ENCODE peak calls at places on chromosomes 13 and 19, in seven cellular contexts. One of them, this sample, is unnamed.

GRCh38 chr13:21615427-21615826 is 11.5 kb upstream of the MICU2 start:
- DNase-seq in fibroblast of pulmonary artery: no peak
- DNase-seq in H54: no peak
- DNase-seq in activated CD4-positive, alpha-beta T cell treated with anti-CD3 and anti-CD28 coated beads, Interleukin-2, amount 10 ng/mL, durations not matched to agents 7 days and 5 days: no peak
- DNase-seq in kidney epithelial cell: no peak
- DNase-seq in omental fat pad: no peak
- DNase-seq in KG1: no peak
- DNase-seq in this sample: no peak

GRCh38 chr19:4889034-4889825 is 13.5 kb downstream of the ARRDC5 start:
- DNase-seq in fibroblast of pulmonary artery: peak
- DNase-seq in H54: peak
- DNase-seq in activated CD4-positive, alpha-beta T cell treated with anti-CD3 and anti-CD28 coated beads, Interleukin-2, amount 10 ng/mL, durations not matched to agents 7 days and 5 days: no peak
- DNase-seq in kidney epithelial cell: no peak
- DNase-seq in omental fat pad: no peak
- DNase-seq in KG1: no peak
- DNase-seq in this sample: no peak

GRCh38 chr13:23321534-23322241 is 111.8 kb downstream of the SACS start:
- DNase-seq in fibroblast of pulmonary artery: peak
- DNase-seq in H54: peak
- DNase-seq in activated CD4-positive, alpha-beta T cell treated with anti-CD3 and anti-CD28 coated beads, Interleukin-2, amount 10 ng/mL, durations not matched to agents 7 days and 5 days: peak
- DNase-seq in kidney epithelial cell: peak
- DNase-seq in omental fat pad: no peak
- DNase-seq in KG1: no peak
- DNase-seq in this sample: no peak

GRCh38 chr19:49830766-49831165 is 12.7 kb downstream of the MED25 start:
- DNase-seq in fibroblast of pulmonary artery: no peak
- DNase-seq in H54: no peak
- DNase-seq in activated CD4-positive, alpha-beta T cell treated with anti-CD3 and anti-CD28 coated beads, Interleukin-2, amount 10 ng/mL, durations not matched to agents 7 days and 5 days: no peak
- DNase-seq in kidney epithelial cell: no peak
- DNase-seq in omental fat pad: no peak
- DNase-seq in KG1: no peak
- DNase-seq in this sample: no peak

GRCh38 chr19:15249912-15250634 is 17.8 kb upstream of the EPHX3 start:
- DNase-seq in fibroblast of pulmonary artery: peak
- DNase-seq in H54: peak
- DNase-seq in activated CD4-positive, alpha-beta T cell treated with anti-CD3 and anti-CD28 coated beads, Interleukin-2, amount 10 ng/mL, durations not matched to agents 7 days and 5 days: no peak
- DNase-seq in kidney epithelial cell: peak
- DNase-seq in omental fat pad: no peak
- DNase-seq in KG1: no peak
- DNase-seq in this sample: no peak

GRCh38 chr13:99970761-99971575 is 599 bp downstream of the ZIC5 start:
- DNase-seq in fibroblast of pulmonary artery: no peak
- DNase-seq in H54: no peak
- DNase-seq in activated CD4-positive, alpha-beta T cell treated with anti-CD3 and anti-CD28 coated beads, Interleukin-2, amount 10 ng/mL, durations not matched to agents 7 days and 5 days: no peak
- DNase-seq in kidney epithelial cell: no peak
- DNase-seq in omental fat pad: no peak
- DNase-seq in KG1: no peak
- DNase-seq in this sample: no peak

GRCh38 chr13:32323912-32324311 is 8.6 kb downstream of the BRCA2 start:
- DNase-seq in fibroblast of pulmonary artery: peak
- DNase-seq in H54: peak
- DNase-seq in activated CD4-positive, alpha-beta T cell treated with anti-CD3 and anti-CD28 coated beads, Interleukin-2, amount 10 ng/mL, durations not matched to agents 7 days and 5 days: no peak
- DNase-seq in kidney epithelial cell: no peak
- DNase-seq in omental fat pad: no peak
- DNase-seq in KG1: no peak
- DNase-seq in this sample: no peak

GRCh38 chr13:51298812-51299211 is 40.7 kb upstream of the SERPINE3 start:
- DNase-seq in fibroblast of pulmonary artery: peak
- DNase-seq in H54: no peak
- DNase-seq in activated CD4-positive, alpha-beta T cell treated with anti-CD3 and anti-CD28 coated beads, Interleukin-2, amount 10 ng/mL, durations not matched to agents 7 days and 5 days: no peak
- DNase-seq in kidney epithelial cell: no peak
- DNase-seq in omental fat pad: no peak
- DNase-seq in KG1: no peak
- DNase-seq in this sample: no peak

GRCh38 chr13:45321230-45321629 is 19.8 kb downstream of the TPT1 start:
- DNase-seq in fibroblast of pulmonary artery: no peak
- DNase-seq in H54: no peak
- DNase-seq in activated CD4-positive, alpha-beta T cell treated with anti-CD3 and anti-CD28 coated beads, Interleukin-2, amount 10 ng/mL, durations not matched to agents 7 days and 5 days: no peak
- DNase-seq in kidney epithelial cell: no peak
- DNase-seq in omental fat pad: no peak
- DNase-seq in KG1: no peak
- DNase-seq in this sample: peak

GRCh38 chr19:4014541-4015491 is 7.3 kb downstream of the PIAS4 start:
- DNase-seq in fibroblast of pulmonary artery: no peak
- DNase-seq in H54: no peak
- DNase-seq in activated CD4-positive, alpha-beta T cell treated with anti-CD3 and anti-CD28 coated beads, Interleukin-2, amount 10 ng/mL, durations not matched to agents 7 days and 5 days: peak
- DNase-seq in kidney epithelial cell: no peak
- DNase-seq in omental fat pad: no peak
- DNase-seq in KG1: no peak
- DNase-seq in this sample: no peak

GRCh38 chr19:18021121-18021755 is 13.3 kb downstream of the ARRDC2 start:
- DNase-seq in fibroblast of pulmonary artery: peak
- DNase-seq in H54: peak
- DNase-seq in activated CD4-positive, alpha-beta T cell treated with anti-CD3 and anti-CD28 coated beads, Interleukin-2, amount 10 ng/mL, durations not matched to agents 7 days and 5 days: no peak
- DNase-seq in kidney epithelial cell: no peak
- DNase-seq in omental fat pad: no peak
- DNase-seq in KG1: no peak
- DNase-seq in this sample: peak

GRCh38 chr19:45758921-45759320 is 10.1 kb downstream of the SIX5 start:
- DNase-seq in fibroblast of pulmonary artery: no peak
- DNase-seq in H54: no peak
- DNase-seq in activated CD4-positive, alpha-beta T cell treated with anti-CD3 and anti-CD28 coated beads, Interleukin-2, amount 10 ng/mL, durations not matched to agents 7 days and 5 days: no peak
- DNase-seq in kidney epithelial cell: no peak
- DNase-seq in omental fat pad: no peak
- DNase-seq in KG1: no peak
- DNase-seq in this sample: no peak

GRCh38 chr13:26929971-26930730 is 169.6 kb upstream of the GPR12 start:
- DNase-seq in fibroblast of pulmonary artery: peak
- DNase-seq in H54: peak
- DNase-seq in activated CD4-positive, alpha-beta T cell treated with anti-CD3 and anti-CD28 coated beads, Interleukin-2, amount 10 ng/mL, durations not matched to agents 7 days and 5 days: peak
- DNase-seq in kidney epithelial cell: no peak
- DNase-seq in omental fat pad: peak
- DNase-seq in KG1: peak
- DNase-seq in this sample: peak

GRCh38 chr19:27774337-27774736 is 1438.6 kb downstream of the UQCRFS1 start:
- DNase-seq in fibroblast of pulmonary artery: no peak
- DNase-seq in H54: no peak
- DNase-seq in activated CD4-positive, alpha-beta T cell treated with anti-CD3 and anti-CD28 coated beads, Interleukin-2, amount 10 ng/mL, durations not matched to agents 7 days and 5 days: no peak
- DNase-seq in kidney epithelial cell: no peak
- DNase-seq in omental fat pad: no peak
- DNase-seq in KG1: no peak
- DNase-seq in this sample: no peak

GRCh38 chr19:9972103-9972502 is 35.8 kb upstream of the OLFM2 start:
- DNase-seq in fibroblast of pulmonary artery: no peak
- DNase-seq in H54: no peak
- DNase-seq in activated CD4-positive, alpha-beta T cell treated with anti-CD3 and anti-CD28 coated beads, Interleukin-2, amount 10 ng/mL, durations not matched to agents 7 days and 5 days: no peak
- DNase-seq in kidney epithelial cell: no peak
- DNase-seq in omental fat pad: no peak
- DNase-seq in KG1: no peak
- DNase-seq in this sample: no peak

GRCh38 chr19:50051964-50052363 is 26.2 kb downstream of the ZNF473 start:
- DNase-seq in fibroblast of pulmonary artery: no peak
- DNase-seq in H54: no peak
- DNase-seq in activated CD4-positive, alpha-beta T cell treated with anti-CD3 and anti-CD28 coated beads, Interleukin-2, amount 10 ng/mL, durations not matched to agents 7 days and 5 days: no peak
- DNase-seq in kidney epithelial cell: no peak
- DNase-seq in omental fat pad: no peak
- DNase-seq in KG1: no peak
- DNase-seq in this sample: no peak

GRCh38 chr19:5547881-5548280 is 19.9 kb downstream of the TINCR start:
- DNase-seq in fibroblast of pulmonary artery: peak
- DNase-seq in H54: peak
- DNase-seq in activated CD4-positive, alpha-beta T cell treated with anti-CD3 and anti-CD28 coated beads, Interleukin-2, amount 10 ng/mL, durations not matched to agents 7 days and 5 days: peak
- DNase-seq in kidney epithelial cell: no peak
- DNase-seq in omental fat pad: no peak
- DNase-seq in KG1: no peak
- DNase-seq in this sample: no peak

GRCh38 chr13:33743438-33744368 is 74.2 kb upstream of the RFC3 start:
- DNase-seq in fibroblast of pulmonary artery: peak
- DNase-seq in H54: no peak
- DNase-seq in activated CD4-positive, alpha-beta T cell treated with anti-CD3 and anti-CD28 coated beads, Interleukin-2, amount 10 ng/mL, durations not matched to agents 7 days and 5 days: no peak
- DNase-seq in kidney epithelial cell: no peak
- DNase-seq in omental fat pad: no peak
- DNase-seq in KG1: no peak
- DNase-seq in this sample: no peak

GRCh38 chr19:57803594-57804325 is 11.0 kb downstream of the ZNF552 start:
- DNase-seq in fibroblast of pulmonary artery: peak
- DNase-seq in H54: peak
- DNase-seq in activated CD4-positive, alpha-beta T cell treated with anti-CD3 and anti-CD28 coated beads, Interleukin-2, amount 10 ng/mL, durations not matched to agents 7 days and 5 days: no peak
- DNase-seq in kidney epithelial cell: peak
- DNase-seq in omental fat pad: no peak
- DNase-seq in KG1: no peak
- DNase-seq in this sample: no peak

GRCh38 chr19:49338691-49339363 is 3.6 kb downstream of the CD37 start:
- DNase-seq in fibroblast of pulmonary artery: peak
- DNase-seq in H54: no peak
- DNase-seq in activated CD4-positive, alpha-beta T cell treated with anti-CD3 and anti-CD28 coated beads, Interleukin-2, amount 10 ng/mL, durations not matched to agents 7 days and 5 days: no peak
- DNase-seq in kidney epithelial cell: no peak
- DNase-seq in omental fat pad: peak
- DNase-seq in KG1: no peak
- DNase-seq in this sample: peak

GRCh38 chr13:76019421-76020044 is 383.4 kb downstream of the LMO7 start:
- DNase-seq in fibroblast of pulmonary artery: no peak
- DNase-seq in H54: no peak
- DNase-seq in activated CD4-positive, alpha-beta T cell treated with anti-CD3 and anti-CD28 coated beads, Interleukin-2, amount 10 ng/mL, durations not matched to agents 7 days and 5 days: no peak
- DNase-seq in kidney epithelial cell: no peak
- DNase-seq in omental fat pad: no peak
- DNase-seq in KG1: no peak
- DNase-seq in this sample: peak

GRCh38 chr19:5679289-5680082 is 830 bp downstream of the MICOS13 start:
- DNase-seq in fibroblast of pulmonary artery: no peak
- DNase-seq in H54: no peak
- DNase-seq in activated CD4-positive, alpha-beta T cell treated with anti-CD3 and anti-CD28 coated beads, Interleukin-2, amount 10 ng/mL, durations not matched to agents 7 days and 5 days: no peak
- DNase-seq in kidney epithelial cell: no peak
- DNase-seq in omental fat pad: no peak
- DNase-seq in KG1: no peak
- DNase-seq in this sample: peak

GRCh38 chr13:105721056-105721455 is 814.4 kb downstream of the EFNB2 start:
- DNase-seq in fibroblast of pulmonary artery: peak
- DNase-seq in H54: no peak
- DNase-seq in activated CD4-positive, alpha-beta T cell treated with anti-CD3 and anti-CD28 coated beads, Interleukin-2, amount 10 ng/mL, durations not matched to agents 7 days and 5 days: no peak
- DNase-seq in kidney epithelial cell: no peak
- DNase-seq in omental fat pad: no peak
- DNase-seq in KG1: no peak
- DNase-seq in this sample: no peak

GRCh38 chr13:85332595-85332994 is 466.6 kb downstream of the SLITRK6 start:
- DNase-seq in fibroblast of pulmonary artery: no peak
- DNase-seq in H54: no peak
- DNase-seq in activated CD4-positive, alpha-beta T cell treated with anti-CD3 and anti-CD28 coated beads, Interleukin-2, amount 10 ng/mL, durations not matched to agents 7 days and 5 days: no peak
- DNase-seq in kidney epithelial cell: no peak
- DNase-seq in omental fat pad: no peak
- DNase-seq in KG1: no peak
- DNase-seq in this sample: no peak

GRCh38 chr19:10922638-10923014 is 5.8 kb downstream of the YIPF2 start:
- DNase-seq in fibroblast of pulmonary artery: no peak
- DNase-seq in H54: no peak
- DNase-seq in activated CD4-positive, alpha-beta T cell treated with anti-CD3 and anti-CD28 coated beads, Interleukin-2, amount 10 ng/mL, durations not matched to agents 7 days and 5 days: no peak
- DNase-seq in kidney epithelial cell: no peak
- DNase-seq in omental fat pad: no peak
- DNase-seq in KG1: no peak
- DNase-seq in this sample: no peak

GRCh38 chr19:801030-801860 is 4.0 kb downstream of the PTBP1 start:
- DNase-seq in fibroblast of pulmonary artery: peak
- DNase-seq in H54: no peak
- DNase-seq in activated CD4-positive, alpha-beta T cell treated with anti-CD3 and anti-CD28 coated beads, Interleukin-2, amount 10 ng/mL, durations not matched to agents 7 days and 5 days: no peak
- DNase-seq in kidney epithelial cell: no peak
- DNase-seq in omental fat pad: no peak
- DNase-seq in KG1: no peak
- DNase-seq in this sample: peak

GRCh38 chr19:40588110-40588854 is 11.6 kb downstream of the SHKBP1 start:
- DNase-seq in fibroblast of pulmonary artery: no peak
- DNase-seq in H54: no peak
- DNase-seq in activated CD4-positive, alpha-beta T cell treated with anti-CD3 and anti-CD28 coated beads, Interleukin-2, amount 10 ng/mL, durations not matched to agents 7 days and 5 days: no peak
- DNase-seq in kidney epithelial cell: no peak
- DNase-seq in omental fat pad: no peak
- DNase-seq in KG1: no peak
- DNase-seq in this sample: no peak

GRCh38 chr13:24389506-24389905 is 80.1 kb downstream of the C1QTNF9 start:
- DNase-seq in fibroblast of pulmonary artery: no peak
- DNase-seq in H54: no peak
- DNase-seq in activated CD4-positive, alpha-beta T cell treated with anti-CD3 and anti-CD28 coated beads, Interleukin-2, amount 10 ng/mL, durations not matched to agents 7 days and 5 days: no peak
- DNase-seq in kidney epithelial cell: no peak
- DNase-seq in omental fat pad: no peak
- DNase-seq in KG1: no peak
- DNase-seq in this sample: no peak

GRCh38 chr19:1365964-1366695 is 17.6 kb upstream of the NDUFS7 start:
- DNase-seq in fibroblast of pulmonary artery: no peak
- DNase-seq in H54: no peak
- DNase-seq in activated CD4-positive, alpha-beta T cell treated with anti-CD3 and anti-CD28 coated beads, Interleukin-2, amount 10 ng/mL, durations not matched to agents 7 days and 5 days: no peak
- DNase-seq in kidney epithelial cell: no peak
- DNase-seq in omental fat pad: no peak
- DNase-seq in KG1: no peak
- DNase-seq in this sample: no peak

GRCh38 chr13:39051157-39051556 is 12.9 kb downstream of the NHLRC3 start:
- DNase-seq in fibroblast of pulmonary artery: peak
- DNase-seq in H54: no peak
- DNase-seq in activated CD4-positive, alpha-beta T cell treated with anti-CD3 and anti-CD28 coated beads, Interleukin-2, amount 10 ng/mL, durations not matched to agents 7 days and 5 days: no peak
- DNase-seq in kidney epithelial cell: peak
- DNase-seq in omental fat pad: no peak
- DNase-seq in KG1: peak
- DNase-seq in this sample: no peak

GRCh38 chr19:3366104-3366760 is at the start of gene NFIC:
- DNase-seq in fibroblast of pulmonary artery: peak
- DNase-seq in H54: peak
- DNase-seq in activated CD4-positive, alpha-beta T cell treated with anti-CD3 and anti-CD28 coated beads, Interleukin-2, amount 10 ng/mL, durations not matched to agents 7 days and 5 days: no peak
- DNase-seq in kidney epithelial cell: no peak
- DNase-seq in omental fat pad: peak
- DNase-seq in KG1: peak
- DNase-seq in this sample: peak

GRCh38 chr19:44112802-44113137 is 429 bp upstream of the ZNF225 start:
- DNase-seq in fibroblast of pulmonary artery: no peak
- DNase-seq in H54: no peak
- DNase-seq in activated CD4-positive, alpha-beta T cell treated with anti-CD3 and anti-CD28 coated beads, Interleukin-2, amount 10 ng/mL, durations not matched to agents 7 days and 5 days: no peak
- DNase-seq in kidney epithelial cell: no peak
- DNase-seq in omental fat pad: no peak
- DNase-seq in KG1: no peak
- DNase-seq in this sample: no peak

GRCh38 chr13:27172495-27172842 is 858 bp upstream of the USP12 start:
- DNase-seq in fibroblast of pulmonary artery: peak
- DNase-seq in H54: no peak
- DNase-seq in activated CD4-positive, alpha-beta T cell treated with anti-CD3 and anti-CD28 coated beads, Interleukin-2, amount 10 ng/mL, durations not matched to agents 7 days and 5 days: no peak
- DNase-seq in kidney epithelial cell: no peak
- DNase-seq in omental fat pad: no peak
- DNase-seq in KG1: peak
- DNase-seq in this sample: no peak

GRCh38 chr13:42899266-42899665 is 92.8 kb downstream of the EPSTI1 start:
- DNase-seq in fibroblast of pulmonary artery: no peak
- DNase-seq in H54: no peak
- DNase-seq in activated CD4-positive, alpha-beta T cell treated with anti-CD3 and anti-CD28 coated beads, Interleukin-2, amount 10 ng/mL, durations not matched to agents 7 days and 5 days: no peak
- DNase-seq in kidney epithelial cell: no peak
- DNase-seq in omental fat pad: no peak
- DNase-seq in KG1: no peak
- DNase-seq in this sample: no peak

GRCh38 chr13:93715866-93716265 is 489.3 kb downstream of the GPC6 start:
- DNase-seq in fibroblast of pulmonary artery: no peak
- DNase-seq in H54: no peak
- DNase-seq in activated CD4-positive, alpha-beta T cell treated with anti-CD3 and anti-CD28 coated beads, Interleukin-2, amount 10 ng/mL, durations not matched to agents 7 days and 5 days: no peak
- DNase-seq in kidney epithelial cell: no peak
- DNase-seq in omental fat pad: no peak
- DNase-seq in KG1: no peak
- DNase-seq in this sample: no peak

GRCh38 chr13:98144501-98145350 is 1.8 kb downstream of the FARP1 start:
- DNase-seq in fibroblast of pulmonary artery: peak
- DNase-seq in H54: no peak
- DNase-seq in activated CD4-positive, alpha-beta T cell treated with anti-CD3 and anti-CD28 coated beads, Interleukin-2, amount 10 ng/mL, durations not matched to agents 7 days and 5 days: no peak
- DNase-seq in kidney epithelial cell: no peak
- DNase-seq in omental fat pad: no peak
- DNase-seq in KG1: no peak
- DNase-seq in this sample: peak